ENCODE peak calls at places on chromosomes 13 and 19, in seven cellular contexts. T is psoas muscle; M is HFF-Myc; C is BJ; V is anterior cingulate cortex; K is left cardiac atrium; A is stimulated activated CD4-positive, alpha-beta T cell treated with anti-CD3 and anti-CD28 coated beads, Interleukin-4, amount 100 ng/mL, for 1 hour. W is an unnamed sample.
A peak's percentile ranks its signal among the peaks of the same experiment; 100 is the strongest.

GRCh38 chr19:12899891-12900518 is 9.0 kb downstream of the GCDH start:
- DNase-seq in V (no peak), K (no peak), C (no peak), M (no peak), A (no peak), T (no peak), W (no peak)

GRCh38 chr19:55647732-55648656 is at the start of gene CCDC106:
- DNase-seq in C (no peak), A (peak; percentile 53), M (no peak), K (peak; percentile 81), V (peak; percentile 71), T (peak; percentile 86), W (peak; percentile 72)

GRCh38 chr19:1266818-1267440 is 2.2 kb upstream of the CIRBP start:
- DNase-seq in V (peak; percentile 54), T (peak; percentile 87), M (no peak), C (no peak), A (peak; percentile 67), K (peak; percentile 77), W (peak; percentile 80)

GRCh38 chr13:113493315-113493951 is 2.9 kb upstream of the DCUN1D2 start:
- DNase-seq in V (no peak), A (no peak), C (peak; percentile 88), K (no peak), T (no peak), M (peak; percentile 86), W (no peak)

GRCh38 chr13:41827507-41828213 is 133.2 kb downstream of the VWA8 start:
- DNase-seq in C (peak; percentile 86), K (no peak), T (no peak), A (no peak), M (peak; percentile 61), V (no peak), W (no peak)

GRCh38 chr19:57825501-57825900 is 4.6 kb upstream of the ZNF587B start:
- DNase-seq in T (no peak), K (no peak), V (no peak), M (no peak), A (no peak), C (no peak), W (no peak)

GRCh38 chr19:47445937-47446402 is 25.7 kb downstream of the SLC8A2 start:
- DNase-seq in C (no peak), V (peak; percentile 39), A (peak; percentile 66), T (peak; percentile 67), M (no peak), K (peak; percentile 54), W (peak; percentile 37)

GRCh38 chr19:41784337-41785239 is 11.8 kb upstream of the CEACAM3 start:
- DNase-seq in A (no peak), V (no peak), T (no peak), M (no peak), C (no peak), K (no peak), W (no peak)

W was measured in right lobe of liver.